ENCODE peak calls at places on chromosomes 2 and 18, in five cellular contexts. One of them, this sample, is unnamed.

GRCh38 chr18:12038082-12038660 is 55.5 kb upstream of the ANKRD62 start:
- DNase-seq in AG04449: no peak
- DNase-seq in astrocyte of the spinal cord: no peak
- DNase-seq in astrocyte: peak
- DNase-seq in A549: no peak
- DNase-seq in this sample: no peak

GRCh38 chr18:63963610-63964256 is 6.1 kb upstream of the SERPINB8 start:
- DNase-seq in AG04449: no peak
- DNase-seq in astrocyte of the spinal cord: peak
- DNase-seq in astrocyte: peak
- DNase-seq in A549: no peak
- DNase-seq in this sample: peak

GRCh38 chr2:159089543-159089942 is 121.1 kb downstream of the TANC1 start:
- DNase-seq in AG04449: no peak
- DNase-seq in astrocyte of the spinal cord: no peak
- DNase-seq in astrocyte: no peak
- DNase-seq in A549: no peak
- DNase-seq in this sample: no peak

GRCh38 chr18:52312321-52312720 is 27.7 kb upstream of the DCC start:
- DNase-seq in AG04449: no peak
- DNase-seq in astrocyte of the spinal cord: peak
- DNase-seq in astrocyte: peak
- DNase-seq in A549: no peak
- DNase-seq in this sample: no peak

GRCh38 chr2:223585691-223586090 is 16.5 kb downstream of the SCG2 start:
- DNase-seq in AG04449: no peak
- DNase-seq in astrocyte of the spinal cord: peak
- DNase-seq in astrocyte: peak
- DNase-seq in A549: peak
- DNase-seq in this sample: peak

GRCh38 chr18:21672868-21673267 is 31.7 kb downstream of the ABHD3 start:
- DNase-seq in AG04449: no peak
- DNase-seq in astrocyte of the spinal cord: peak
- DNase-seq in astrocyte: peak
- DNase-seq in A549: peak
- DNase-seq in this sample: peak

GRCh38 chr2:165471349-165471975 is 2.0 kb downstream of the CSRNP3 start:
- DNase-seq in AG04449: no peak
- DNase-seq in astrocyte of the spinal cord: peak
- DNase-seq in astrocyte: peak
- DNase-seq in A549: no peak
- DNase-seq in this sample: peak

GRCh38 chr2:178268435-178268834 is 74.1 kb downstream of the OSBPL6 start:
- DNase-seq in AG04449: no peak
- DNase-seq in astrocyte of the spinal cord: no peak
- DNase-seq in astrocyte: no peak
- DNase-seq in A549: no peak
- DNase-seq in this sample: no peak

GRCh38 chr2:223884399-223884798 is 47.0 kb upstream of the AP1S3 start:
- DNase-seq in AG04449: no peak
- DNase-seq in astrocyte of the spinal cord: no peak
- DNase-seq in astrocyte: peak
- DNase-seq in A549: no peak
- DNase-seq in this sample: no peak

GRCh38 chr18:37525302-37525585 is 40.4 kb downstream of the CELF4 start:
- DNase-seq in AG04449: no peak
- DNase-seq in astrocyte of the spinal cord: no peak
- DNase-seq in astrocyte: no peak
- DNase-seq in A549: no peak
- DNase-seq in this sample: no peak

GRCh38 chr2:240234503-240234951 is 94.1 kb upstream of the OTOS start:
- DNase-seq in AG04449: no peak
- DNase-seq in astrocyte of the spinal cord: no peak
- DNase-seq in astrocyte: no peak
- DNase-seq in A549: no peak
- DNase-seq in this sample: peak

GRCh38 chr2:8534386-8534728 is 147.5 kb upstream of the ID2 start:
- DNase-seq in AG04449: no peak
- DNase-seq in astrocyte of the spinal cord: no peak
- DNase-seq in astrocyte: no peak
- DNase-seq in A549: no peak
- DNase-seq in this sample: no peak

GRCh38 chr18:50341443-50341842 is 33.4 kb upstream of the SKA1 start:
- DNase-seq in AG04449: no peak
- DNase-seq in astrocyte of the spinal cord: no peak
- DNase-seq in astrocyte: no peak
- DNase-seq in A549: no peak
- DNase-seq in this sample: no peak

GRCh38 chr2:28219134-28219533 is 173.5 kb upstream of the FOSL2 start:
- DNase-seq in AG04449: no peak
- DNase-seq in astrocyte of the spinal cord: no peak
- DNase-seq in astrocyte: peak
- DNase-seq in A549: no peak
- DNase-seq in this sample: peak

GRCh38 chr2:121491566-121491965 is 39.1 kb upstream of the RNU4ATAC start:
- DNase-seq in AG04449: no peak
- DNase-seq in astrocyte of the spinal cord: no peak
- DNase-seq in astrocyte: no peak
- DNase-seq in A549: no peak
- DNase-seq in this sample: no peak

GRCh38 chr2:219475697-219476604 is 22.7 kb upstream of the GMPPA start:
- DNase-seq in AG04449: no peak
- DNase-seq in astrocyte of the spinal cord: peak
- DNase-seq in astrocyte: peak
- DNase-seq in A549: peak
- DNase-seq in this sample: peak

GRCh38 chr2:43642363-43642762 is 5.3 kb downstream of the PLEKHH2 start:
- DNase-seq in AG04449: no peak
- DNase-seq in astrocyte of the spinal cord: no peak
- DNase-seq in astrocyte: no peak
- DNase-seq in A549: no peak
- DNase-seq in this sample: no peak

GRCh38 chr18:12839057-12839525 is 44.9 kb downstream of the PTPN2 start:
- DNase-seq in AG04449: no peak
- DNase-seq in astrocyte of the spinal cord: no peak
- DNase-seq in astrocyte: no peak
- DNase-seq in A549: no peak
- DNase-seq in this sample: no peak

GRCh38 chr2:44360749-44361329 is 455 bp downstream of the PREPL start:
- DNase-seq in AG04449: no peak
- DNase-seq in astrocyte of the spinal cord: no peak
- DNase-seq in astrocyte: no peak
- DNase-seq in A549: peak
- DNase-seq in this sample: peak

GRCh38 chr18:62334110-62334509 is 9.0 kb downstream of the TNFRSF11A start:
- DNase-seq in AG04449: no peak
- DNase-seq in astrocyte of the spinal cord: peak
- DNase-seq in astrocyte: peak
- DNase-seq in A549: peak
- DNase-seq in this sample: no peak

GRCh38 chr2:167697961-167698360 is 549.4 kb downstream of the STK39 start:
- DNase-seq in AG04449: no peak
- DNase-seq in astrocyte of the spinal cord: peak
- DNase-seq in astrocyte: peak
- DNase-seq in A549: no peak
- DNase-seq in this sample: no peak

GRCh38 chr2:65032016-65032975 is 23.9 kb upstream of the CEP68 start:
- DNase-seq in AG04449: no peak
- DNase-seq in astrocyte of the spinal cord: no peak
- DNase-seq in astrocyte: no peak
- DNase-seq in A549: no peak
- DNase-seq in this sample: no peak

GRCh38 chr2:24495451-24495850 is 4.4 kb downstream of the NCOA1 start:
- DNase-seq in AG04449: no peak
- DNase-seq in astrocyte of the spinal cord: no peak
- DNase-seq in astrocyte: no peak
- DNase-seq in A549: no peak
- DNase-seq in this sample: no peak

GRCh38 chr18:58378411-58378820 is 250.5 kb downstream of the ALPK2 start:
- DNase-seq in AG04449: no peak
- DNase-seq in astrocyte of the spinal cord: no peak
- DNase-seq in astrocyte: no peak
- DNase-seq in A549: no peak
- DNase-seq in this sample: no peak

GRCh38 chr2:85810376-85811172 is 56.8 kb downstream of the ATOH8 start:
- DNase-seq in AG04449: no peak
- DNase-seq in astrocyte of the spinal cord: no peak
- DNase-seq in astrocyte: no peak
- DNase-seq in A549: no peak
- DNase-seq in this sample: no peak

GRCh38 chr2:32136097-32136496 is 29.6 kb upstream of the SLC30A6 start:
- DNase-seq in AG04449: peak
- DNase-seq in astrocyte of the spinal cord: peak
- DNase-seq in astrocyte: peak
- DNase-seq in A549: no peak
- DNase-seq in this sample: peak

GRCh38 chr18:56984731-56985130 is 162.2 kb upstream of the BOD1L2 start:
- DNase-seq in AG04449: no peak
- DNase-seq in astrocyte of the spinal cord: no peak
- DNase-seq in astrocyte: no peak
- DNase-seq in A549: no peak
- DNase-seq in this sample: no peak

GRCh38 chr2:32810909-32811495 is 135.8 kb upstream of the LTBP1 start:
- DNase-seq in AG04449: no peak
- DNase-seq in astrocyte of the spinal cord: no peak
- DNase-seq in astrocyte: peak
- DNase-seq in A549: no peak
- DNase-seq in this sample: no peak

GRCh38 chr2:39571197-39571731 is 94.5 kb upstream of the TMEM178A start:
- DNase-seq in AG04449: no peak
- DNase-seq in astrocyte of the spinal cord: no peak
- DNase-seq in astrocyte: peak
- DNase-seq in A549: no peak
- DNase-seq in this sample: peak

GRCh38 chr2:164110518-164110917 is 374.7 kb upstream of the FIGN start:
- DNase-seq in AG04449: no peak
- DNase-seq in astrocyte of the spinal cord: no peak
- DNase-seq in astrocyte: no peak
- DNase-seq in A549: no peak
- DNase-seq in this sample: no peak

GRCh38 chr18:29586210-29586609 is 1409.3 kb upstream of the CDH2 start:
- DNase-seq in AG04449: no peak
- DNase-seq in astrocyte of the spinal cord: no peak
- DNase-seq in astrocyte: no peak
- DNase-seq in A549: no peak
- DNase-seq in this sample: no peak

GRCh38 chr2:84631047-84631446 is 114.7 kb downstream of the DNAH6 start:
- DNase-seq in AG04449: no peak
- DNase-seq in astrocyte of the spinal cord: peak
- DNase-seq in astrocyte: peak
- DNase-seq in A549: peak
- DNase-seq in this sample: peak

DNA sequence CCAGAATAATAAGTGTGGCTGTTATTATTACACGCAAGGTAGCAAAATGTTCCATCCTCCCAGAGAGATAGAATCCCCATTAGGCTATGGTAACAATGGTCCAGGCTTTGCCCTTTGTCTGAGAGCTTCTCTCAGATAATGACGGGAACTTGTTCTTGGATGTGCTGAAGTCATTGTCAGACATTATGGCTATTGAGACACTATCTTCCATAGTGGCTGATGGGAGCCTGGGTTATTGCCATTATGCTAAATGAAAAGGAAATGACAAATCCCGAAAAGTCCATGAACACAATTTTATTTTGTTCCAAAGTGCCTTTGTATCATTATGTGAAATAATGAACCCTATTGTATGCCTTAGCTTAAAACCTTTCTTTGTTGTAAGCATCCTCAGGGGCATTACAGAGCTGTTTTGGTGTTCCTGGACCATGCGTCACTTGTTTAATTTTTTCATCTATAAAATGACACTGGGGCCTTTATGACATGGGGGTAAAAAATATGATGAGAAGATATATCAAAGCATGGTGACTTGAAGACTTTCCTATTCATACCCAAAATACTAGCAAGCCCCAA is 218.5 kb downstream of the KCNS3 start:
- DNase-seq in AG04449: no peak
- DNase-seq in astrocyte of the spinal cord: no peak
- DNase-seq in astrocyte: no peak
- DNase-seq in A549: no peak
- DNase-seq in this sample: no peak
- TF ChIP-seq CTCF in AG04449: no peak
- TF ChIP-seq CTCF in astrocyte of the spinal cord: no peak
- TF ChIP-seq CTCF in astrocyte: no peak
- TF ChIP-seq CTCF in A549: no peak
- TF ChIP-seq CTCF in this sample: no peak

GRCh38 chr2:111133603-111134002 is 12.9 kb downstream of the BCL2L11 start:
- DNase-seq in AG04449: no peak
- DNase-seq in astrocyte of the spinal cord: no peak
- DNase-seq in astrocyte: no peak
- DNase-seq in A549: no peak
- DNase-seq in this sample: peak
- TF ChIP-seq CTCF in AG04449: no peak
- TF ChIP-seq CTCF in astrocyte of the spinal cord: no peak
- TF ChIP-seq CTCF in astrocyte: no peak
- TF ChIP-seq CTCF in A549: no peak
- TF ChIP-seq CTCF in this sample: no peak

DNA sequence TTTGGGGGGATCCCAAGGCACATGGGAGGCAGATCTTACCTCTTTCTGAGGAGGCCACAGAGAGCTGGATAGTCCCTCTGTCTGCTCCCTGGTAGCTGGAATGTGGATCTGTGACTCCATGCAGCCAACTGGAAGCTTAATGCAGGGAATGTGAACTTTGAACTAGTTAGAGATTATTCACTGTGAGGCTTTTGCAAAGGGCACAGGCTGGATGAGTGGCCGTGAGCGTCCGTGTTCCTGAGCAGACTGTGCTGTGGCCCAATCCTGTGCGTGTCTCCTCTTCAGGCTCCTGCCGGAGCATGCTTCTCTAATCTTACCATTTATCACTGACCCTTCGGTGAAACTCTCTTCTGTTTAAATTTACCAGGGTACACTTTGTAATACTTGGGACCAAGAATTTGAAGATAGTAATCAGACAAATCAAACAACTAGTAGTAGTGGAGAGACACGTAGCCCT is 187.6 kb downstream of the PTPRM start:
- DNase-seq in AG04449: no peak
- DNase-seq in astrocyte of the spinal cord: no peak
- DNase-seq in astrocyte: no peak
- DNase-seq in A549: peak
- DNase-seq in this sample: peak
- TF ChIP-seq CTCF in AG04449: no peak
- TF ChIP-seq CTCF in astrocyte of the spinal cord: no peak
- TF ChIP-seq CTCF in astrocyte: no peak
- TF ChIP-seq CTCF in A549: no peak
- TF ChIP-seq CTCF in this sample: no peak

GRCh38 chr2:61398413-61398812 is 72.5 kb downstream of the USP34 start:
- DNase-seq in AG04449: no peak
- DNase-seq in astrocyte of the spinal cord: no peak
- DNase-seq in astrocyte: no peak
- DNase-seq in A549: no peak
- DNase-seq in this sample: no peak
- TF ChIP-seq CTCF in AG04449: no peak
- TF ChIP-seq CTCF in astrocyte of the spinal cord: no peak
- TF ChIP-seq CTCF in astrocyte: no peak
- TF ChIP-seq CTCF in A549: no peak
- TF ChIP-seq CTCF in this sample: no peak